ENCODE peak calls at places on chromosomes 2 and 18, in five cellular contexts. One of them, this sample, is unnamed. For H3K4me1, the result is how much of the 10 kb centered on the place peaks cover.

GRCh38 chr2:177474904-177475474 is 82.4 kb downstream of the AGPS start:
- ATAC-seq in upper lobe of left lung: no peak
- ATAC-seq in K562: no peak
- ATAC-seq in A549: no peak
- ATAC-seq in HepG2: no peak
- ATAC-seq in this sample: no peak

GRCh38 chr2:124269348-124269747 is 244.3 kb downstream of the CNTNAP5 start:
- ATAC-seq in A549: no peak
- ATAC-seq in K562: no peak
- ATAC-seq in upper lobe of left lung: no peak
- ATAC-seq in HepG2: no peak
- ATAC-seq in this sample: no peak

GRCh38 chr2:101675512-101675911 is 22.0 kb upstream of the MAP4K4 start:
- ATAC-seq in A549: no peak
- ATAC-seq in K562: no peak
- ATAC-seq in upper lobe of left lung: no peak
- ATAC-seq in HepG2: no peak
- ATAC-seq in this sample: no peak

GRCh38 chr2:175890636-175891242 is 111.3 kb downstream of the LNPK start:
- ATAC-seq in upper lobe of left lung: no peak
- ATAC-seq in K562: no peak
- ATAC-seq in HepG2: no peak
- ATAC-seq in A549: no peak
- ATAC-seq in this sample: no peak

GRCh38 chr2:234483568-234484251 is 13.2 kb downstream of the ARL4C start:
- ATAC-seq in upper lobe of left lung: no peak
- ATAC-seq in A549: peak
- ATAC-seq in K562: peak
- ATAC-seq in HepG2: peak
- ATAC-seq in this sample: no peak

GRCh38 chr2:169082995-169083394 is 13.6 kb downstream of the DHRS9 start:
- ATAC-seq in K562: no peak
- ATAC-seq in upper lobe of left lung: no peak
- ATAC-seq in A549: no peak
- ATAC-seq in HepG2: no peak
- ATAC-seq in this sample: no peak

GRCh38 chr18:59735269-59735860 is 38.1 kb upstream of the CCBE1 start:
- ATAC-seq in upper lobe of left lung: no peak
- ATAC-seq in K562: no peak
- ATAC-seq in A549: no peak
- ATAC-seq in HepG2: no peak
- ATAC-seq in this sample: no peak

GRCh38 chr2:23545391-23545790 is 160.4 kb downstream of the KLHL29 start:
- ATAC-seq in K562: no peak
- ATAC-seq in HepG2: no peak
- ATAC-seq in upper lobe of left lung: no peak
- ATAC-seq in A549: no peak
- ATAC-seq in this sample: no peak

GRCh38 chr2:11068079-11068741 is 87.1 kb upstream of the SLC66A3 start:
- ATAC-seq in HepG2: no peak
- ATAC-seq in upper lobe of left lung: no peak
- ATAC-seq in K562: no peak
- ATAC-seq in A549: no peak
- ATAC-seq in this sample: no peak

GRCh38 chr2:226256709-226257401 is 542.8 kb downstream of the IRS1 start:
- ATAC-seq in HepG2: no peak
- ATAC-seq in upper lobe of left lung: no peak
- ATAC-seq in A549: no peak
- ATAC-seq in K562: no peak
- ATAC-seq in this sample: no peak

GRCh38 chr2:181984814-181985631 is 630 bp upstream of the PPP1R1C start:
- ATAC-seq in upper lobe of left lung: no peak
- ATAC-seq in K562: no peak
- ATAC-seq in A549: no peak
- ATAC-seq in HepG2: no peak
- ATAC-seq in this sample: no peak

GRCh38 chr2:43445781-43446180 is 150.1 kb downstream of the THADA start:
- ATAC-seq in A549: no peak
- ATAC-seq in K562: no peak
- ATAC-seq in HepG2: no peak
- ATAC-seq in upper lobe of left lung: no peak
- ATAC-seq in this sample: no peak

GRCh38 chr18:62566199-62566598 is 43.4 kb downstream of the ZCCHC2 start:
- ATAC-seq in HepG2: peak
- ATAC-seq in upper lobe of left lung: no peak
- ATAC-seq in A549: no peak
- ATAC-seq in K562: peak
- ATAC-seq in this sample: no peak

GRCh38 chr18:66560092-66560491 is 43.8 kb downstream of the CDH19 start:
- ATAC-seq in K562: no peak
- ATAC-seq in HepG2: peak
- ATAC-seq in A549: no peak
- ATAC-seq in upper lobe of left lung: no peak
- ATAC-seq in this sample: no peak

GRCh38 chr2:206201075-206201848 is 41.6 kb downstream of the EEF1B2 start:
- ATAC-seq in HepG2: peak
- ATAC-seq in A549: no peak
- ATAC-seq in K562: no peak
- ATAC-seq in upper lobe of left lung: no peak
- ATAC-seq in this sample: no peak

GRCh38 chr2:231292472-231293134 is 94.2 kb downstream of the ARMC9 start:
- ATAC-seq in K562: no peak
- ATAC-seq in upper lobe of left lung: no peak
- ATAC-seq in HepG2: no peak
- ATAC-seq in A549: no peak
- ATAC-seq in this sample: no peak

GRCh38 chr2:177711472-177712276 is 319.1 kb downstream of the AGPS start:
- ATAC-seq in K562: peak
- ATAC-seq in HepG2: no peak
- ATAC-seq in upper lobe of left lung: peak
- ATAC-seq in A549: no peak
- ATAC-seq in this sample: no peak

GRCh38 chr2:164069542-164069941 is 333.7 kb upstream of the FIGN start:
- ATAC-seq in upper lobe of left lung: no peak
- ATAC-seq in K562: no peak
- ATAC-seq in HepG2: no peak
- ATAC-seq in A549: no peak
- ATAC-seq in this sample: no peak

GRCh38 chr2:208047840-208048239 is 22.5 kb upstream of the PLEKHM3 start:
- ATAC-seq in K562: no peak
- ATAC-seq in upper lobe of left lung: no peak
- ATAC-seq in A549: no peak
- ATAC-seq in HepG2: peak
- ATAC-seq in this sample: no peak

GRCh38 chr2:236588932-236589331 is 19.3 kb downstream of the ACKR3 start:
- ATAC-seq in K562: no peak
- ATAC-seq in A549: no peak
- ATAC-seq in HepG2: no peak
- ATAC-seq in upper lobe of left lung: no peak
- ATAC-seq in this sample: no peak

GRCh38 chr2:62208082-62208757 is 12.3 kb downstream of the B3GNT2 start:
- ATAC-seq in upper lobe of left lung: no peak
- ATAC-seq in A549: no peak
- ATAC-seq in HepG2: no peak
- ATAC-seq in K562: no peak
- ATAC-seq in this sample: no peak

GRCh38 chr2:62207480-62207879 is 11.6 kb downstream of the B3GNT2 start:
- ATAC-seq in upper lobe of left lung: no peak
- ATAC-seq in A549: no peak
- ATAC-seq in K562: no peak
- ATAC-seq in HepG2: no peak
- ATAC-seq in this sample: no peak

GRCh38 chr2:62206024-62206423 is 10.1 kb downstream of the B3GNT2 start:
- ATAC-seq in A549: no peak
- ATAC-seq in K562: no peak
- ATAC-seq in upper lobe of left lung: no peak
- ATAC-seq in HepG2: no peak
- ATAC-seq in this sample: no peak

GRCh38 chr2:62209427-62209991 is 13.6 kb downstream of the B3GNT2 start:
- ATAC-seq in K562: no peak
- ATAC-seq in upper lobe of left lung: no peak
- ATAC-seq in A549: no peak
- ATAC-seq in HepG2: no peak
- ATAC-seq in this sample: no peak

GRCh38 chr2:62208758-62209114 is 12.8 kb downstream of the B3GNT2 start:
- ATAC-seq in HepG2: no peak
- ATAC-seq in K562: peak
- ATAC-seq in upper lobe of left lung: no peak
- ATAC-seq in A549: no peak
- ATAC-seq in this sample: no peak
- H3K4me1 ChIP-seq in HepG2: half or more
- H3K4me1 ChIP-seq in K562: under half
- H3K4me1 ChIP-seq in upper lobe of left lung: under half
- H3K4me1 ChIP-seq in A549: under half
- H3K4me1 ChIP-seq in this sample: half or more

DNA sequence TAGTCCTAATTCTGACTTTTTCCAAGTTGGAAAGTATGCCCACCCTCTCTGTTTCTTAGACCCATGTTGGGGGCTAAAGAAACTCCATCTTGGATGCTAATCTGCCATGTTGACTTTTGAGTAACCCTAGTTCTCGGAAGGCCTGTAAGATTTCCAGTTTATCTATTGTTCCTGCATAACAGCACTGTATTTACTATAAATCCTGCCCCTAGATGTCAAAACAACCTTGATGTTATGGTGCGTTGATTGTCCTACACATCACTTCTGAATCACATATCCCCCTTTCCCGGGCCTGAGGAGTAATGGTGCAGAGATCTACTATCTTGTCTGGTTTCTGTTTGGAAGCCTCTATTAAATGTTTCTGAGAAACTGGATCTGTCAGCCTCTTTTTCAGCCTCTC is 116.7 kb downstream of the ALK start:
- ATAC-seq in HepG2: no peak
- ATAC-seq in A549: no peak
- ATAC-seq in upper lobe of left lung: no peak
- ATAC-seq in K562: no peak
- ATAC-seq in this sample: no peak
- TF ChIP-seq EP300 in HepG2: no peak
- TF ChIP-seq EP300 in A549: no peak
- TF ChIP-seq EP300 in upper lobe of left lung: no peak
- TF ChIP-seq EP300 in K562: no peak
- TF ChIP-seq EP300 in this sample: no peak

GRCh38 chr2:160301420-160301819 is 101.3 kb upstream of the ITGB6 start:
- ATAC-seq in A549: no peak
- ATAC-seq in K562: no peak
- ATAC-seq in upper lobe of left lung: no peak
- ATAC-seq in HepG2: no peak
- ATAC-seq in this sample: no peak
- H3K4me1 ChIP-seq in A549: under half
- H3K4me1 ChIP-seq in K562: under half
- H3K4me1 ChIP-seq in upper lobe of left lung: under half
- H3K4me1 ChIP-seq in HepG2: under half
- H3K4me1 ChIP-seq in this sample: under half

GRCh38 chr2:151672277-151672676 is 62.0 kb downstream of the NEB start:
- ATAC-seq in HepG2: no peak
- ATAC-seq in upper lobe of left lung: no peak
- ATAC-seq in K562: peak
- ATAC-seq in A549: no peak
- ATAC-seq in this sample: no peak
- TF ChIP-seq EP300 in HepG2: no peak
- TF ChIP-seq EP300 in upper lobe of left lung: no peak
- TF ChIP-seq EP300 in K562: peak
- TF ChIP-seq EP300 in A549: no peak
- TF ChIP-seq EP300 in this sample: no peak

DNA sequence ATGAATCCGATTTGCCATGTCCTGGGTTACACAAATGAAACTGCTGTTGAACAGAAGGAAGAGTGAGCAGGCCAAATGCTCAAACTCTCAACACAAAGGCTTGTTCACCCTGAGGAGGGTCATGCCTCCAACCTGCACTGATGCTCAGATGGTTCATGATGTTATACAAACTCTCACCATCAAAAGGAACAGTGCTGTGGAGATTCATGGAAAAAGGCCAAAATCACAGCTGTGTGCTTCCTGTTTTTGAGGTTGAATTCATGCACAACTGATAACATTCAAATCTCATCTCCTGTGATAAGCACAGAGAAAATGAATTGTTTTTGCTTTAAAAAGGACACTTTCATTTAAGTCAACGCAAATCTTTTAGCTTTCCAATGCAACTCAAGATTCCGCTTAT is 22.1 kb upstream of the TTN start:
- ATAC-seq in upper lobe of left lung: no peak
- ATAC-seq in K562: no peak
- ATAC-seq in HepG2: no peak
- ATAC-seq in A549: no peak
- ATAC-seq in this sample: no peak
- H3K4me1 ChIP-seq in upper lobe of left lung: under half
- H3K4me1 ChIP-seq in K562: under half
- H3K4me1 ChIP-seq in HepG2: under half
- H3K4me1 ChIP-seq in A549: under half
- H3K4me1 ChIP-seq in this sample: under half

GRCh38 chr18:77132369-77133050 is at the start of gene MBP:
- ATAC-seq in HepG2: peak
- ATAC-seq in A549: peak
- ATAC-seq in upper lobe of left lung: peak
- ATAC-seq in K562: no peak
- ATAC-seq in this sample: peak

GRCh38 chr18:77130229-77131099 is 2.1 kb downstream of the MBP start:
- ATAC-seq in A549: no peak
- ATAC-seq in HepG2: no peak
- ATAC-seq in K562: no peak
- ATAC-seq in upper lobe of left lung: no peak
- ATAC-seq in this sample: no peak

GRCh38 chr18:77133051-77133919 is 702 bp upstream of the MBP start:
- ATAC-seq in A549: no peak
- ATAC-seq in K562: no peak
- ATAC-seq in upper lobe of left lung: peak
- ATAC-seq in HepG2: peak
- ATAC-seq in this sample: peak

GRCh38 chr18:77131100-77131651 is 1.4 kb downstream of the MBP start:
- ATAC-seq in upper lobe of left lung: peak
- ATAC-seq in A549: no peak
- ATAC-seq in HepG2: peak
- ATAC-seq in K562: no peak
- ATAC-seq in this sample: no peak

DNA sequence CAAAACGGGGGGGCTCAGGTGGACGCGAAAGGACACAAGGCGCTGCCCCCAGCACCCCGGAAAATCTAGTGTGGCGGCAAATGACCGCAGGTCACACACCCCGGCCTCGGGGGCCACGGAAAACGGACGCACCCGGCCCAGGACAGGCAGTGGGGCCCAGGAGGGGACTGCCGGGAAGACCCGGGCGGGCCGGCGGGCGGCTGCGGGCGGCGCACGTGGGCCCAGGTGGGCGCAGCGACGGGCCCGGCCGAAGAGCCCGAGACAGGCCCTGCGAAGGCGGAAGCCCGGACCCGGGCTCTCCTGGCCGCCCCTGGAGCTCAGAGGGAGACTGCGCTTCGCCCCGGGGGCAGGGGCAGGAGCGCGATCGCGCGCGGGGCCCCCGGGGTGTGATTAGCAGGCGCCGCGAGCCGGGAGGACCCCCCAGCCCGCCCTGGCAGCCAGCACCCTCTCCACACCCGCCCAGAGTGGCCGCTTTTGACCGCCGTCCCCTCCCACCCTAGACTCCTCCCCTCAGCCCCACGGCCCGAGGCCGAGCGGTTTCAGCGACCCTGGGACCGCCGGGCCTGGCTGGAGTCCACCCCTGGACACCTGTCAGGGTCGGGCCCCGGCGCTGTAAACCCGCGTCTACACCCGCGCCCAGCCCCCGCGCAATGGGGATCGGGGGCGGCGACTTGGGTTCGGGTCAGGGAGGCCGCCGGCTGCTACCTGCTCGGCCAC is 773 bp downstream of the MBP start:
- ATAC-seq in A549: peak
- ATAC-seq in HepG2: peak
- ATAC-seq in K562: no peak
- ATAC-seq in upper lobe of left lung: peak
- ATAC-seq in this sample: peak
- TF ChIP-seq EP300 in A549: no peak
- TF ChIP-seq EP300 in HepG2: no peak
- TF ChIP-seq EP300 in K562: no peak
- TF ChIP-seq EP300 in upper lobe of left lung: no peak
- TF ChIP-seq EP300 in this sample: no peak